ENCODE peak calls at places on chromosomes 7 and 10, in seven cellular contexts. W is HuH-7.5; X is fibroblast of mammary gland; F is renal cortical epithelial cell; Q is stimulated activated CD8-positive, alpha-beta memory T cell treated with anti-CD3 and anti-CD28 coated beads, Interleukin-7, amount 100 ng/mL, for 1 hour; N is lung; J is CD4-positive, alpha-beta T cell. G is an unnamed sample.

GRCh38 chr10:13939391-13939790 is 352.6 kb downstream of the PRPF18 start:
- DNase-seq in Q (no peak), W (no peak), N (no peak), F (no peak), J (no peak), X (peak), G (no peak)

GRCh38 chr10:100482181-100482833 is 19.5 kb downstream of the WNT8B start:
- DNase-seq in N (peak), W (peak), X (peak), Q (peak), J (peak), F (peak), G (peak)

GRCh38 chr10:86757110-86757790 is 831 bp downstream of the BMPR1A start:
- DNase-seq in N (peak), F (peak), Q (no peak), W (no peak), J (peak), X (peak), G (no peak)

GRCh38 chr10:128793726-128794655 is 667.8 kb upstream of the MKI67 start:
- DNase-seq in X (no peak), Q (no peak), F (no peak), W (no peak), N (no peak), J (no peak), G (no peak)

GRCh38 chr7:134645935-134646334 is 718 bp upstream of the BPGM start:
- DNase-seq in W (no peak), J (no peak), F (peak), Q (no peak), X (peak), N (no peak), G (no peak)

GRCh38 chr10:87636313-87636915 is 23.3 kb upstream of the PAPSS2 start:
- DNase-seq in X (no peak), Q (no peak), F (peak), J (no peak), W (no peak), N (no peak), G (no peak)

GRCh38 chr7:41696323-41696916 is 6.5 kb downstream of the INHBA start:
- DNase-seq in N (peak), F (no peak), X (peak), W (peak), Q (no peak), J (no peak), G (no peak)

GRCh38 chr10:100829933-100830727 is 82.6 kb upstream of the SLF2 start:
- DNase-seq in N (no peak), F (no peak), J (no peak), X (no peak), W (no peak), Q (no peak), G (no peak)

GRCh38 chr10:123855013-123855684 is 36.5 kb downstream of the CPXM2 start:
- DNase-seq in J (no peak), X (no peak), W (no peak), F (no peak), N (no peak), Q (no peak), G (no peak)

GRCh38 chr7:50648570-50649169 is 83.5 kb upstream of the DDC start:
- DNase-seq in N (no peak), X (no peak), Q (no peak), W (no peak), J (no peak), F (no peak), G (no peak)

GRCh38 chr10:17386616-17387075 is 67.7 kb downstream of the ST8SIA6 start:
- DNase-seq in W (peak), X (peak), Q (no peak), F (no peak), N (no peak), J (no peak), G (peak)

G was measured in NCI-H510A treated with DMSO at 0.1 percent for 48 hours.